ENCODE peak calls at places on chromosomes 7 and 10, in nine cellular contexts. B, M, W, L, I, R, Y, K and Z are unnamed samples.
A peak's percentile ranks its signal among the peaks of the same experiment; 100 is the strongest.

GRCh38 chr10:31723074-31723750 is 205.4 kb downstream of the ARHGAP12 start:
- DNase-seq in B (no peak), M (no peak), W (no peak), L (no peak), I (no peak), R (no peak), Y (no peak), K (no peak), Z (no peak)

GRCh38 chr10:61356342-61356741 is 96.8 kb downstream of the TMEM26 start:
- DNase-seq in B (no peak), M (no peak), W (no peak), L (no peak), I (no peak), R (no peak), Y (no peak), K (no peak), Z (no peak)

GRCh38 chr10:84291389-84291788 is 37.0 kb upstream of the CCSER2 start:
- DNase-seq in B (peak; percentile 23), M (no peak), W (no peak), L (no peak), I (no peak), R (peak; percentile 69), Y (peak; percentile 61), K (peak; percentile 50), Z (peak; percentile 16)

GRCh38 chr10:69242844-69243212 is 22.7 kb downstream of the HKDC1 start:
- DNase-seq in B (no peak), M (no peak), W (no peak), L (no peak), I (no peak), R (no peak), Y (peak; percentile 12), K (no peak), Z (no peak)

GRCh38 chr7:50149364-50149763 is 56.3 kb upstream of the ZPBP start:
- DNase-seq in B (no peak), M (no peak), W (no peak), L (no peak), I (no peak), R (no peak), Y (no peak), K (no peak), Z (no peak)

GRCh38 chr7:107394301-107394700 is 75.6 kb upstream of the GPR22 start:
- DNase-seq in B (no peak), M (no peak), W (no peak), L (no peak), I (no peak), R (no peak), Y (no peak), K (no peak), Z (no peak)

GRCh38 chr7:55964261-55964801 is at the start of gene NIPSNAP2:
- DNase-seq in B (no peak), M (peak; percentile 63), W (no peak), L (no peak), I (peak; percentile 87), R (peak; percentile 88), Y (no peak), K (peak; percentile 30), Z (peak; percentile 62)

GRCh38 chr10:95517536-95518454 is 43.4 kb downstream of the SORBS1 start:
- DNase-seq in B (no peak), M (no peak), W (no peak), L (no peak), I (no peak), R (peak; percentile 76), Y (peak; percentile 95), K (peak; percentile 6), Z (peak; percentile 10)

GRCh38 chr10:26723016-26723415 is 25.5 kb downstream of the PDSS1 start:
- DNase-seq in B (no peak), M (no peak), W (no peak), L (no peak), I (no peak), R (no peak), Y (no peak), K (no peak), Z (no peak)

GRCh38 chr7:81267508-81267907 is 348.7 kb upstream of the SEMA3C start:
- DNase-seq in B (no peak), M (no peak), W (no peak), L (no peak), I (no peak), R (no peak), Y (peak; percentile 81), K (peak; percentile 97), Z (peak; percentile 23)

GRCh38 chr10:77837248-77837924 is 89.2 kb downstream of the DLG5 start:
- DNase-seq in B (no peak), M (no peak), W (peak; percentile 10), L (no peak), I (peak; percentile 63), R (no peak), Y (peak; percentile 56), K (peak; percentile 62), Z (no peak)

GRCh38 chr7:27203964-27204594 is 4.2 kb upstream of the HOXA13 start:
- DNase-seq in B (no peak), M (no peak), W (no peak), L (no peak), I (no peak), R (no peak), Y (no peak), K (no peak), Z (no peak)

GRCh38 chr10:48821692-48822091 is 117.9 kb downstream of the LRRC18 start:
- DNase-seq in B (no peak), M (no peak), W (no peak), L (no peak), I (no peak), R (no peak), Y (no peak), K (peak; percentile 73), Z (no peak)

GRCh38 chr7:72099784-72100183 is 312.4 kb downstream of the CALN1 start:
- DNase-seq in B (no peak), M (no peak), W (no peak), L (no peak), I (no peak), R (no peak), Y (no peak), K (no peak), Z (no peak)

GRCh38 chr7:22445871-22446270 is 54.1 kb downstream of the STEAP1B start:
- DNase-seq in B (no peak), M (no peak), W (no peak), L (no peak), I (no peak), R (no peak), Y (no peak), K (no peak), Z (no peak)

GRCh38 chr7:106045592-106045991 is 66.5 kb downstream of the SYPL1 start:
- DNase-seq in B (no peak), M (no peak), W (no peak), L (no peak), I (no peak), R (no peak), Y (peak; percentile 36), K (no peak), Z (no peak)

GRCh38 chr10:1199345-1199673 is 143.1 kb downstream of the WDR37 start:
- DNase-seq in B (no peak), M (no peak), W (no peak), L (no peak), I (no peak), R (no peak), Y (no peak), K (no peak), Z (no peak)

GRCh38 chr10:93703066-93703465 is 674 bp upstream of the FRA10AC1 start:
- DNase-seq in B (no peak), M (no peak), W (peak; percentile 19), L (no peak), I (no peak), R (no peak), Y (peak; percentile 2), K (no peak), Z (no peak)

GRCh38 chr7:94621120-94621519 is 34.8 kb downstream of the SGCE start:
- DNase-seq in B (no peak), M (no peak), W (no peak), L (no peak), I (no peak), R (no peak), Y (no peak), K (no peak), Z (no peak)

GRCh38 chr10:94687625-94688248 is 4.2 kb downstream of the CYP2C18 start:
- DNase-seq in B (no peak), M (no peak), W (no peak), L (no peak), I (no peak), R (no peak), Y (no peak), K (no peak), Z (no peak)

GRCh38 chr10:97726636-97727178 is 10.2 kb upstream of the ZFYVE27 start:
- DNase-seq in B (peak; percentile 42), M (no peak), W (no peak), L (no peak), I (no peak), R (peak; percentile 64), Y (peak; percentile 80), K (peak; percentile 85), Z (peak; percentile 48)

GRCh38 chr10:3097160-3097559 is 29.8 kb downstream of the PFKP start:
- DNase-seq in B (no peak), M (no peak), W (no peak), L (no peak), I (peak; percentile 48), R (no peak), Y (no peak), K (no peak), Z (no peak)
- H3K4me3 ChIP-seq in B (no peak overlapping the region), M (no peak overlapping the region), W (no peak overlapping the region), L (no peak overlapping the region), I (no peak overlapping the region), R (no peak overlapping the region), Y (no peak overlapping the region), K (no peak overlapping the region), Z (no peak overlapping the region)

GRCh38 chr7:57425969-57426628 is 23.9 kb upstream of the ZNF716 start:
- DNase-seq in B (no peak), M (no peak), W (no peak), L (no peak), I (no peak), R (no peak), Y (no peak), K (no peak), Z (no peak)
- H3K9me3 ChIP-seq in B (no peaks in the 10 kb centered on the region), M (no peaks in the 10 kb centered on the region), W (no peaks in the 10 kb centered on the region), L (no peaks in the 10 kb centered on the region), I (no peaks in the 10 kb centered on the region), R (no peaks in the 10 kb centered on the region), Y (peaks cover 19% of the 10 kb centered on the region), K (peaks cover 39% of the 10 kb centered on the region), Z (no peaks in the 10 kb centered on the region)

GRCh38 chr7:125084196-125084595 is 154.6 kb upstream of the POT1 start:
- DNase-seq in B (no peak), M (no peak), W (no peak), L (no peak), I (no peak), R (no peak), Y (no peak), K (no peak), Z (no peak)
- H3K4me3 ChIP-seq in B (no peak overlapping the region), M (no peak overlapping the region), W (no peak overlapping the region), L (no peak overlapping the region), I (no peak overlapping the region), R (no peak overlapping the region), Y (no peak overlapping the region), K (no peak overlapping the region), Z (no peak overlapping the region)

GRCh38 chr7:71055504-71055903 is 76.4 kb upstream of the GALNT17 start:
- DNase-seq in B (no peak), M (no peak), W (no peak), L (no peak), I (no peak), R (no peak), Y (no peak), K (no peak), Z (no peak)

DNA sequence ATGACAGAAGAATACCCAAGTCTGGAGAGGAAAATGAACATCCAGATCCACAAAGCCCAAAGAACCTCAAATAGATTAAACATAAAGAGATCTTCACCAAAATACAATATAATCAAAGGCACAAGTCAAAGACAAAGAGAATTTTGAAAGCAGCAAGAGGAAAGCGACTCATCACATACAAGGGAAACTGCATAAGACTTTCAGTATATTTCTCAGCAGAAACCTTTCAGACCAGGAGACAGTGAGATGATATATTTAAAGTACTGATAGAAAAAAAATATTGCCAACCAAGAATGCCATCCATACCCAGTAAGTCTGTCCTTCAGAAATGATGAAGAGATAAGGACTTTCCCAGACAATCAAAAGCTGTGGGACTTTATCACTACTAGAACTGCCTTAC is 81.5 kb upstream of the GALNT17 start:
- DNase-seq in B (no peak), M (no peak), W (no peak), L (no peak), I (no peak), R (no peak), Y (no peak), K (no peak), Z (no peak)
- H3K9me3 ChIP-seq in B (peaks cover 9% of the 10 kb centered on the region), M (no peaks in the 10 kb centered on the region), W (no peaks in the 10 kb centered on the region), L (peaks cover 17% of the 10 kb centered on the region), I (no peaks in the 10 kb centered on the region), R (no peaks in the 10 kb centered on the region), Y (peaks cover 6% of the 10 kb centered on the region), K (peaks cover 11% of the 10 kb centered on the region), Z (no peaks in the 10 kb centered on the region)